ENCODE peak calls at places on chromosomes 3 and 15, in seven cellular contexts. K is cardiac muscle cell; O is heart left ventricle; W is CD8-positive, alpha-beta T cell; F is Peyer's patch; A is left ventricle myocardium inferior; I is CD8-positive, alpha-beta memory T cell. S is an unnamed sample.

GRCh38 chr3:119582178-119582577 is 2.9 kb downstream of the ADPRH start:
- DNase-seq in K (no peak), O (no peak), W (no peak), F (no peak), A (no peak), I (no peak), S (no peak)

GRCh38 chr3:146160233-146160963 is 586 bp downstream of the PLOD2 start:
- DNase-seq in K (peak; percentile 88), O (peak; percentile 73), W (no peak), F (peak; percentile 67), A (peak; percentile 41), I (no peak), S (peak; percentile 74)

GRCh38 chr3:80233576-80233975 is 465.8 kb upstream of the ROBO1 start:
- DNase-seq in K (no peak), O (no peak), W (no peak), F (no peak), A (no peak), I (no peak), S (no peak)

GRCh38 chr3:169365993-169366915 is 297.3 kb downstream of the MECOM start:
- DNase-seq in K (no peak), O (no peak), W (no peak), F (no peak), A (no peak), I (no peak), S (peak; percentile 65)

GRCh38 chr3:3984053-3984452 is 184.8 kb downstream of the LRRN1 start:
- DNase-seq in K (no peak), O (no peak), W (no peak), F (no peak), A (no peak), I (no peak), S (no peak)

GRCh38 chr15:68592054-68592453 is 13.3 kb downstream of the CORO2B start:
- DNase-seq in K (peak; percentile 42), O (no peak), W (no peak), F (no peak), A (no peak), I (no peak), S (no peak)

GRCh38 chr3:118480101-118480860 is 554.4 kb downstream of the IGSF11 start:
- DNase-seq in K (no peak), O (no peak), W (no peak), F (no peak), A (no peak), I (no peak), S (no peak)

GRCh38 chr3:191254098-191254873 is 55.2 kb downstream of the OSTN start:
- DNase-seq in K (peak; percentile 59), O (no peak), W (no peak), F (no peak), A (no peak), I (no peak), S (no peak)

GRCh38 chr3:121574449-121574848 is 6.7 kb downstream of the ARGFX start:
- DNase-seq in K (peak; percentile 49), O (no peak), W (no peak), F (peak; percentile 68), A (no peak), I (no peak), S (peak; percentile 82)

GRCh38 chr3:50154840-50155490 is at the start of gene SEMA3F:
- DNase-seq in K (peak; percentile 78), O (peak; percentile 55), W (peak; percentile 46), F (peak; percentile 83), A (peak; percentile 63), I (peak; percentile 63), S (peak; percentile 78)

GRCh38 chr3:4493931-4494806 is 1.0 kb downstream of the ITPR1 start:
- DNase-seq in K (peak; percentile 51), O (peak; percentile 25), W (no peak), F (peak; percentile 56), A (peak; percentile 20), I (no peak), S (peak; percentile 16)

GRCh38 chr3:120642368-120642948 is 39.6 kb downstream of the HGD start:
- DNase-seq in K (peak; percentile 85), O (no peak), W (no peak), F (no peak), A (no peak), I (no peak), S (no peak)

GRCh38 chr3:186909078-186909853 is 21.1 kb upstream of the ST6GAL1 start:
- DNase-seq in K (no peak), O (no peak), W (peak; percentile 77), F (peak; percentile 93), A (no peak), I (peak; percentile 82), S (peak; percentile 46)

GRCh38 chr15:38335106-38335505 is 82.5 kb downstream of the SPRED1 start:
- DNase-seq in K (no peak), O (no peak), W (no peak), F (no peak), A (no peak), I (no peak), S (no peak)

GRCh38 chr15:44264148-44264547 is 24.4 kb upstream of the GOLM2 start:
- DNase-seq in K (no peak), O (no peak), W (no peak), F (no peak), A (no peak), I (no peak), S (peak; percentile 41)

GRCh38 chr3:10517616-10518015 is 12.2 kb upstream of the ATP2B2 start:
- DNase-seq in K (no peak), O (no peak), W (no peak), F (peak; percentile 32), A (no peak), I (no peak), S (no peak)

DNA sequence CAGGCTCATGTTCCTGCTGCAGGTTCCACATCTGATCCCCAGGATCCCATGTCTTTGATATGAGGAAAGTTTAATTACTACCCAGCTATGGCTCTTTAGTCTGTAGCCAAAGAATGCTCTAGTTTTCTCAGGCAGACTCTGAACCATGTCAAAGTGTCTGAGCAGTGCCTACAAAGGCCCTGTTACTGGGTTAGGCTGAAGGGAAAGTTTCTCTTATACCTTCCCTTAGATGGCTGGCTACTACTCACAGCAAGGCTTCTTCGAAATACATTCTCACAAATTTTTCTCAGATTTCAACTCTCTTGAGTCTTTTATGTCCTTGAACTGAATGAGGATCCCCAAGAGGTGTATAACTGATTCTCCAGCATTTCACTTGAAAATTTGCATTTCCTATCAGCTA is 102.4 kb downstream of the NR1D2 start:
- DNase-seq in K (no peak), O (no peak), W (no peak), F (no peak), A (no peak), I (no peak), S (no peak)
- H3K4me3 ChIP-seq in K (no peak overlapping the region), O (no peak overlapping the region), W (no peak overlapping the region), F (no peak overlapping the region), A (no peak overlapping the region), I (no peak overlapping the region), S (no peak overlapping the region)

DNA sequence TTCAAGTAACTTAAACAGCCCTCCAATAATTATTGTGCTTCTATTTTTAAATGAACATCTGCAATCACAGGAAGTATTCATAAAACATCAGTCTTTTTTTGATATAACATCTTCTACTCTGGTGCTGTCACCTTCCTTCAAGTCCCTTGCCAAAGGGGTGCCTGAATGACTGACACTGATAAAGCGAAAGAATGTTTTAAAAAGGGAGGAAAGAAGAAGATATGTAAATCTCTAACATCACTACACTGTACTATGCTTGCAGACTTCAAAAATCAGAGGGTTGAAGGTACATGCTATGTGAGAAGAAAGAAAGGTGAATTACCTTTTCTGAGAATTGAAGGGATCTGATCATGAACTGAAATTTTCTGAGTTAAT is 253.7 kb downstream of the ZPLD1 start:
- DNase-seq in K (no peak), O (no peak), W (no peak), F (no peak), A (no peak), I (no peak), S (no peak)
- H3K27ac ChIP-seq in K (no peak overlapping the region), O (no peak overlapping the region), W (no peak overlapping the region), F (no peak overlapping the region), A (no peak overlapping the region), I (no peak overlapping the region), S (no peak overlapping the region)

GRCh38 chr3:15325228-15325627 is 7.2 kb downstream of the SH3BP5 start:
- DNase-seq in K (peak; percentile 81), O (no peak), W (no peak), F (no peak), A (no peak), I (no peak), S (no peak)
- H3K4me1 ChIP-seq in K (peaks cover 9% of the 10 kb centered on the region), O (peaks cover 25% of the 10 kb centered on the region), W (peaks cover 22% of the 10 kb centered on the region), F (peaks cover 6% of the 10 kb centered on the region), A (peaks cover 82% of the 10 kb centered on the region), I (peaks cover 78% of the 10 kb centered on the region), S (peaks cover 10% of the 10 kb centered on the region)

DNA sequence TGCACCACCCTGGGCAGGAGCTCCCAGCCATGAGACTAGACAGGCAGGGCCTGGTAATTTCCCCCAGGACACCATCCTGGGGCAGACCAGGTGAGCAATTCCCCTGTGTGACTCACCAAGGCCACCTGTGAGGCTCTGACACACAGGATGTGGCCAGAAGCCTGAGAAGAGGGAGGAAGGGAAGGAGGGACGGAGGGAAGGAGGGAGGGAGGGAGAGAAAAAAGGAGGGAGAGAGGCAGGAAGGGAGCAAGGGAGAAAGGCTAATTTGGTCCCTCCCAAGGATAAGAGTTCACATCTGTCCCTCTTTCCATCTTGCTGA is 25.9 kb downstream of the WNT7A start:
- DNase-seq in K (no peak), O (no peak), W (no peak), F (no peak), A (no peak), I (no peak), S (no peak)
- H3K4me3 ChIP-seq in K (no peak overlapping the region), O (no peak overlapping the region), W (no peak overlapping the region), F (no peak overlapping the region), A (no peak overlapping the region), I (no peak overlapping the region), S (no peak overlapping the region)

GRCh38 chr15:84869510-84869909 is 15.0 kb upstream of the SLC28A1 start:
- DNase-seq in K (no peak), O (no peak), W (no peak), F (no peak), A (no peak), I (no peak), S (no peak)
- H3K27ac ChIP-seq in K (peak overlapping the region; percentile 54), O (no peak overlapping the region), W (no peak overlapping the region), F (no peak overlapping the region), A (no peak overlapping the region), I (no peak overlapping the region), S (no peak overlapping the region)

GRCh38 chr15:85475711-85476110 is 95.3 kb downstream of the AKAP13 start:
- DNase-seq in K (no peak), O (no peak), W (no peak), F (no peak), A (no peak), I (no peak), S (no peak)

GRCh38 chr15:85479071-85479647 is 98.8 kb downstream of the AKAP13 start:
- DNase-seq in K (peak; percentile 78), O (no peak), W (no peak), F (no peak), A (no peak), I (no peak), S (no peak)

GRCh38 chr15:85477061-85477460 is 96.7 kb downstream of the AKAP13 start:
- DNase-seq in K (no peak), O (no peak), W (no peak), F (no peak), A (no peak), I (no peak), S (no peak)

GRCh38 chr15:85475317-85475701 is 94.9 kb downstream of the AKAP13 start:
- DNase-seq in K (no peak), O (no peak), W (no peak), F (no peak), A (no peak), I (no peak), S (no peak)

DNA sequence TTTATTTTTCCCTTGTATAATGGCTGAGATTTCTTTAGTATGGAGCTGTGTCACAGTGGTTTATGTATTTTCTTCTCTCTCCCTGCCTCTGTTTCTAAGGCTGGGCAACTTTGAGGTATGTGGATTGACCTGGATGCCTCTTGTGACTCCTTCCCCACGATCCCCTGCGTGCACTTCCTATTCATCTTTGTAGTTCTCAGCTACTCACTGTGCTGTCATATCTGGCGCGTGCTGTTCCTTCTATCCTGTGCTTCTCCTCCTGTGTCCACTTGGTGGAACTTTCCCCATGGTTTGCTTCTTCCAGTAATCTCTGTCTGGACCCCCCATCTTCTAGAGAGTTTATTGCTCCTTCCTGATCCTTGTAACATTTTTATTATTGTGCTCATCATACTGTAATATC is 97.3 kb downstream of the AKAP13 start:
- DNase-seq in K (peak; percentile 57), O (no peak), W (no peak), F (no peak), A (no peak), I (no peak), S (no peak)
- H3K4me1 ChIP-seq in K (peaks cover 30% of the 10 kb centered on the region), O (peaks cover 9% of the 10 kb centered on the region), W (peaks cover 81% of the 10 kb centered on the region), F (peaks cover 14% of the 10 kb centered on the region), A (peaks cover 100% of the 10 kb centered on the region), I (peaks cover 35% of the 10 kb centered on the region), S (peaks cover 2% of the 10 kb centered on the region)

S was measured in small intestine.